ENCODE peak calls at places on chromosomes 13 and 19, in six cellular contexts. A is putamen; L is activated naive CD4-positive, alpha-beta T cell treated with Interleukin-2 at 50 U/mL for 16 hours; O is stimulated activated CD4-positive, alpha-beta T cell treated with anti-CD3 and anti-CD28 coated beads, Interleukin-12 subunit alpha, Interleukin-12 subunit beta, amount 100 ng/mL, for 48 hours; Y is T-helper 2 cell; Q is fibroblast of the conjunctiva. D is an unnamed sample.

GRCh38 chr19:17235618-17236413 is 9.8 kb downstream of the OCEL1 start:
- DNase-seq in A (peak), L (peak), O (peak), Y (peak), Q (no peak), D (peak)

GRCh38 chr19:50003810-50004419 is 21.3 kb downstream of the VRK3 start:
- DNase-seq in A (no peak), L (peak), O (peak), Y (no peak), Q (peak), D (no peak)

GRCh38 chr13:52599853-52600603 is 42.2 kb upstream of the HNRNPA1L2 start:
- DNase-seq in A (no peak), L (no peak), O (no peak), Y (no peak), Q (no peak), D (no peak)

GRCh38 chr19:38099966-38100365 is 124.1 kb downstream of the DPF1 start:
- DNase-seq in A (no peak), L (no peak), O (no peak), Y (no peak), Q (no peak), D (no peak)

GRCh38 chr19:41219924-41220567 is 1.0 kb downstream of the AXL start:
- DNase-seq in A (no peak), L (no peak), O (no peak), Y (no peak), Q (peak), D (no peak)

GRCh38 chr13:81686877-81687276 is 1346.0 kb upstream of the SPRY2 start:
- DNase-seq in A (peak), L (no peak), O (no peak), Y (no peak), Q (peak), D (peak)

GRCh38 chr19:15551183-15552004 is 43.1 kb downstream of the CYP4F22 start:
- DNase-seq in A (no peak), L (peak), O (peak), Y (peak), Q (no peak), D (no peak)

GRCh38 chr13:108214511-108215383 is 589 bp downstream of the LIG4 start:
- DNase-seq in A (no peak), L (peak), O (no peak), Y (peak), Q (no peak), D (no peak)

GRCh38 chr13:110047511-110047910 is 259.4 kb downstream of the COL4A1 start:
- DNase-seq in A (no peak), L (no peak), O (no peak), Y (no peak), Q (peak), D (peak)

GRCh38 chr19:3459322-3459881 is 20.9 kb downstream of the SMIM24 start:
- DNase-seq in A (peak), L (no peak), O (no peak), Y (no peak), Q (peak), D (peak)

GRCh38 chr19:3319643-3320353 is 46.6 kb upstream of the NFIC start:
- DNase-seq in A (no peak), L (no peak), O (no peak), Y (no peak), Q (no peak), D (no peak)

GRCh38 chr13:20526664-20527063 is 1.0 kb upstream of the CRYL1 start:
- DNase-seq in A (no peak), L (no peak), O (no peak), Y (no peak), Q (no peak), D (no peak)

GRCh38 chr13:66835040-66835628 is 395.0 kb downstream of the PCDH9 start:
- DNase-seq in A (peak), L (no peak), O (no peak), Y (no peak), Q (no peak), D (peak)

GRCh38 chr19:46692918-46693722 is 23.8 kb downstream of the PRKD2 start:
- DNase-seq in A (no peak), L (no peak), O (no peak), Y (no peak), Q (no peak), D (no peak)

GRCh38 chr19:55305983-55306562 is 19.1 kb downstream of the TMEM150B start:
- DNase-seq in A (no peak), L (no peak), O (no peak), Y (no peak), Q (no peak), D (no peak)

GRCh38 chr13:108828053-108828806 is 198.8 kb downstream of the MYO16 start:
- DNase-seq in A (no peak), L (no peak), O (no peak), Y (no peak), Q (no peak), D (no peak)

GRCh38 chr19:35644987-35645679 is 3.0 kb upstream of the COX6B1 start:
- DNase-seq in A (no peak), L (peak), O (peak), Y (peak), Q (no peak), D (peak)

GRCh38 chr19:43739419-43739818 is 15.3 kb downstream of the SMG9 start:
- DNase-seq in A (no peak), L (no peak), O (no peak), Y (no peak), Q (no peak), D (no peak)

GRCh38 chr13:77832339-77833100 is 86.1 kb downstream of the EDNRB start:
- DNase-seq in A (peak), L (no peak), O (no peak), Y (no peak), Q (no peak), D (peak)

GRCh38 chr13:43785681-43786471 is 896 bp downstream of the ENOX1 start:
- DNase-seq in A (peak), L (peak), O (no peak), Y (no peak), Q (peak), D (peak)

GRCh38 chr19:17671906-17672305 is 16.2 kb downstream of the UNC13A start:
- DNase-seq in A (no peak), L (peak), O (no peak), Y (no peak), Q (no peak), D (no peak)

GRCh38 chr13:21813110-21813509 is 142.2 kb downstream of the FGF9 start:
- DNase-seq in A (no peak), L (no peak), O (no peak), Y (no peak), Q (no peak), D (no peak)